ENCODE peak calls at places on chromosomes 5 and 9, in ten cellular contexts. H is thyroid gland; A is CD8-positive, alpha-beta T cell; U is IMR-90; Q is prostate gland; T is foreskin fibroblast; Y is A549; D is PC-3; V is HFF-Myc; S is ovary. J is an unnamed sample.

GRCh38 chr9:124271660-124272059 is 13.9 kb downstream of the NEK6 start:
- DNase-seq in H (no peak), A (no peak), U (no peak), Q (no peak), T (no peak), Y (no peak), D (no peak), V (no peak), S (no peak), J (no peak)

GRCh38 chr5:133259199-133259997 is 207.6 kb downstream of the HSPA4 start:
- DNase-seq in H (no peak), A (peak; percentile 54), U (no peak), Q (no peak), T (no peak), Y (no peak), D (no peak), V (peak; percentile 37), S (no peak), J (no peak)

GRCh38 chr5:148909766-148910165 is 83.4 kb downstream of the ADRB2 start:
- DNase-seq in H (no peak), A (no peak), U (no peak), Q (no peak), T (no peak), Y (no peak), D (peak; percentile 73), V (no peak), S (no peak), J (peak; percentile 73)

GRCh38 chr5:179731791-179732411 is 721 bp upstream of the MAML1 start:
- DNase-seq in H (peak; percentile 15), A (peak; percentile 49), U (peak; percentile 89), Q (no peak), T (peak; percentile 83), Y (no peak), D (peak; percentile 55), V (peak; percentile 53), S (peak; percentile 38), J (peak; percentile 95)

GRCh38 chr9:98254236-98255063 is 999 bp downstream of the TBC1D2 start:
- DNase-seq in H (no peak), A (no peak), U (no peak), Q (no peak), T (no peak), Y (no peak), D (no peak), V (no peak), S (no peak), J (peak; percentile 81)

GRCh38 chr9:87894998-87895625 is 12.4 kb downstream of the SPATA31E1 start:
- DNase-seq in H (no peak), A (no peak), U (no peak), Q (no peak), T (no peak), Y (no peak), D (peak; percentile 5), V (no peak), S (no peak), J (no peak)

GRCh38 chr9:4553951-4554381 is 63.7 kb downstream of the SLC1A1 start:
- DNase-seq in H (peak; percentile 66), A (no peak), U (peak; percentile 57), Q (no peak), T (peak; percentile 34), Y (no peak), D (peak; percentile 7), V (no peak), S (no peak), J (peak; percentile 19)

GRCh38 chr5:76289692-76290091 is 113.4 kb upstream of the IQGAP2 start:
- DNase-seq in H (no peak), A (no peak), U (no peak), Q (no peak), T (no peak), Y (no peak), D (no peak), V (no peak), S (no peak), J (no peak)

GRCh38 chr5:130708744-130709143 is 456.3 kb downstream of the HINT1 start:
- DNase-seq in H (no peak), A (no peak), U (no peak), Q (no peak), T (no peak), Y (no peak), D (no peak), V (no peak), S (no peak), J (no peak)

GRCh38 chr9:131631254-131631653 is 85.9 kb downstream of the PRRT1B start:
- DNase-seq in H (no peak), A (no peak), U (no peak), Q (no peak), T (no peak), Y (no peak), D (no peak), V (no peak), S (no peak), J (no peak)

GRCh38 chr5:79792518-79792917 is 102.9 kb downstream of the CMYA5 start:
- DNase-seq in H (no peak), A (no peak), U (no peak), Q (no peak), T (no peak), Y (no peak), D (no peak), V (no peak), S (no peak), J (no peak)

GRCh38 chr9:81318571-81318970 is 370.8 kb downstream of the TLE1 start:
- DNase-seq in H (no peak), A (no peak), U (peak; percentile 72), Q (no peak), T (peak; percentile 33), Y (peak; percentile 51), D (peak; percentile 69), V (peak; percentile 15), S (no peak), J (peak; percentile 62)

GRCh38 chr5:57318251-57318650 is 144.4 kb downstream of the GPBP1 start:
- DNase-seq in H (no peak), A (no peak), U (no peak), Q (no peak), T (no peak), Y (no peak), D (no peak), V (no peak), S (no peak), J (no peak)

GRCh38 chr5:131984945-131985665 is 26.4 kb downstream of the ACSL6 start:
- DNase-seq in H (no peak), A (no peak), U (no peak), Q (no peak), T (no peak), Y (no peak), D (no peak), V (no peak), S (no peak), J (no peak)

GRCh38 chr5:168111433-168111832 is 180.0 kb upstream of the WWC1 start:
- DNase-seq in H (no peak), A (no peak), U (no peak), Q (no peak), T (no peak), Y (no peak), D (no peak), V (no peak), S (no peak), J (no peak)

DNA sequence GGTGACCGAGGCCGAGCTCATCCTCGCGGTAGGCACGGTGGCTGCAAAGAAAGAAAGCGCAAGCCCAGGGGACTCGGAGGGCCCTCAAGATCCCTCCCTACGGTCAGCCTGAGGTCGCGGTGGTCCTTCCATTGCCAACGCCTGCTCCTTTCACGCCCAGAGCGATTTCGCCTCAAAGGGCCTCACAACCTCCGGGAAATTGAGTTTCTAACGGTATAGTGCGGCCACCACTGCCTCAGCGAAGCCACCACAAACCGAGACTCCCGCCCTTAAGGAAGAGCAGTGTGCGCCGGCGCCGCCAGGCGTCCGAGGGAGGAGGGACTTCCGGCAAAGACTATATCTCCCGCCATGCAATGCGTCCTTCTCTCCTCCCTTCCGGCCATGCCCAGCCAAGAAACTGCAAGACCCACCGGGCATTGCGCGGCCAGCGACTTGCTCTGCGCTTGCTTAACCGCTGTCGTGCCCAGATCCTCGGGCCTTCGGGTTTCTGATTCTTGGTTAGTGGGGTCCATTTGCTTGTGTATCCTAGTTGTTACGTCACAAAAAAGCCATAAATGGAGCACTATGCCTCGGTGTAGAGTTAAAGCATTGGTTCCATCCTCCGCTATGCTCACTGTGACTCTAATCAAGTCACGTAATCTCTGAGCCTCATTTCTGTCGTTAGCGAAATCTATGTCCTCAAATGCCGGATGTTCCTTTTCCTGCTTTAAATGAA is at the start of gene HAUS6:
- DNase-seq in H (peak; percentile 97), A (peak; percentile 95), U (peak; percentile 96), Q (peak; percentile 94), T (peak; percentile 97), Y (peak; percentile 97), D (peak; percentile 91), V (peak; percentile 93), S (peak; percentile 95), J (peak; percentile 94)
- TF ChIP-seq CTCF in H (peak; percentile 56), A (no peak), U (peak; percentile 45), Q (peak; percentile 37), T (peak; percentile 48), Y (no peak), D (no peak), V (peak; percentile 35), S (peak; percentile 80), J (peak; percentile 64)

GRCh38 chr9:3528466-3528865 is 2.7 kb upstream of the RFX3 start:
- DNase-seq in H (no peak), A (peak; percentile 57), U (no peak), Q (no peak), T (no peak), Y (no peak), D (no peak), V (no peak), S (no peak), J (no peak)
- H3K4me3 ChIP-seq in H (no peak overlapping the region), A (peak overlapping the region; percentile 46), U (no peak overlapping the region), Q (no peak overlapping the region), T (no peak overlapping the region), Y (no peak overlapping the region), D (peak overlapping the region; percentile 21), V (no peak overlapping the region), S (no peak overlapping the region), J (no peak overlapping the region)

DNA sequence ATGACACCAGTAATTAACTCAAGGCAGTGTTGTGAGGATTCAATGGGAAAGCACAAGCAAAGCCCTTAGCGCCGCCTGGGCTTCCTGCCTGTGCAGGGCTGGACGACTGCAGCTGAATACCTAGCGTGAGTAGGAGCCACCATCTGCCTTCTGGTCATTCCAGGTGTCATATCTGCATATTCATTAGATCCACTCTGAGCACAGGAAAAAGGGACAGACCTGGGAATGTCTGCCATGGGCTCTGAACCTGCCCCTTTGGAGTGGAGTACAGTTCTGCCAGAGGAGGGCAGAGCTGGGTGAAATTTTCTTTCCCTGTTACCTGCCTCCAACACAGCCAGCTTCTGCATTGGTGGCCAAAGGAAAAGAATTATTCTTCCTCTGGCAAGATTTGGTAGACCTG is 298.8 kb downstream of the NSG2 start:
- DNase-seq in H (no peak), A (no peak), U (no peak), Q (no peak), T (no peak), Y (no peak), D (no peak), V (no peak), S (no peak), J (no peak)
- TF ChIP-seq CTCF in H (no peak), A (no peak), U (no peak), Q (no peak), T (no peak), Y (no peak), D (peak; percentile 26), V (peak; percentile 3), S (no peak), J (no peak)

DNA sequence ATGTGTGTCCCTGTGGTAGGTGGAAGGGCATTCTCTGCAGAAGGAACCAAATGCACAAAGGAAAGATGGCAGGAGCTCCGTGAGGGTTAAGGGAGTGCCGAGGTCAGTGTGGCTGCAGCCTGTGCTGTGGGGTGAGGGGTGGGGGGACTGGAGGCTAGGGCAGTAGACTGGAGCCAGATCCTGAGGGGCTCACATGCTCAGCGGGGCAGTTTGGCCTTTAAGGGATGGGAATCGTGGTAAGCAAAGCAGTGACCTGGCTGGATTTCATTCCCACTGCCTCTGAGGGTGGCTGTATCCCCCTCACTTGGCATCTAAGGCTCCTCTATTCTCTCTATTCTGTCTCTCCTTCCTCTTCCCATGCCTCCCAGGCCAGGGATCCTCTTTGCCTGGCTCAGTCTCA is 15.6 kb downstream of the PITX1 start:
- DNase-seq in H (no peak), A (no peak), U (no peak), Q (no peak), T (no peak), Y (no peak), D (no peak), V (no peak), S (peak; percentile 2), J (no peak)
- H3K4me3 ChIP-seq in H (no peak overlapping the region), A (no peak overlapping the region), U (no peak overlapping the region), Q (no peak overlapping the region), T (no peak overlapping the region), Y (no peak overlapping the region), D (no peak overlapping the region), V (no peak overlapping the region), S (no peak overlapping the region), J (no peak overlapping the region)